ENCODE peak calls at places on chromosomes 11 and 22, in eight cellular contexts. Q, H, Z, X, M, T, W and L are unnamed samples.

GRCh38 chr22:44144046-44144569 is 36.6 kb upstream of the PARVG start:
- DNase-seq in Q (no peak), H (no peak), Z (no peak), X (no peak), M (no peak), T (no peak), W (no peak), L (no peak)

GRCh38 chr11:130513132-130513531 is 64.7 kb downstream of the ADAMTS15 start:
- DNase-seq in Q (peak; percentile 80), H (no peak), Z (no peak), X (no peak), M (no peak), T (no peak), W (no peak), L (no peak)

GRCh38 chr11:20963596-20963995 is 294.2 kb downstream of the NELL1 start:
- DNase-seq in Q (no peak), H (no peak), Z (no peak), X (no peak), M (no peak), T (no peak), W (no peak), L (no peak)

GRCh38 chr11:92626624-92627023 is 342.8 kb upstream of the MTNR1B start:
- DNase-seq in Q (no peak), H (no peak), Z (no peak), X (no peak), M (no peak), T (no peak), W (no peak), L (no peak)

GRCh38 chr22:38230108-38230825 is 28.5 kb downstream of the MAFF start:
- DNase-seq in Q (peak; percentile 50), H (no peak), Z (no peak), X (peak; percentile 76), M (no peak), T (no peak), W (peak; percentile 68), L (no peak)

GRCh38 chr22:40156001-40156516 is 21.7 kb upstream of the TNRC6B start:
- DNase-seq in Q (peak; percentile 33), H (peak; percentile 85), Z (no peak), X (peak; percentile 68), M (peak; percentile 80), T (no peak), W (no peak), L (no peak)

GRCh38 chr22:45460288-45461109 is 42.2 kb upstream of the FBLN1 start:
- DNase-seq in Q (peak; percentile 76), H (peak; percentile 71), Z (peak; percentile 63), X (no peak), M (no peak), T (no peak), W (no peak), L (peak; percentile 82)

GRCh38 chr11:76724162-76724768 is 53.7 kb upstream of the LRRC32 start:
- DNase-seq in Q (no peak), H (no peak), Z (no peak), X (peak; percentile 84), M (no peak), T (no peak), W (no peak), L (no peak)

GRCh38 chr22:42961815-42962214 is 53.1 kb downstream of the PACSIN2 start:
- DNase-seq in Q (no peak), H (no peak), Z (no peak), X (no peak), M (no peak), T (no peak), W (no peak), L (no peak)

GRCh38 chr11:120512727-120513435 is 1.3 kb downstream of the GRIK4 start:
- DNase-seq in Q (no peak), H (no peak), Z (peak; percentile 42), X (no peak), M (no peak), T (no peak), W (no peak), L (no peak)

GRCh38 chr11:46293066-46293465 is 15.6 kb downstream of the CREB3L1 start:
- DNase-seq in Q (no peak), H (no peak), Z (no peak), X (no peak), M (no peak), T (no peak), W (no peak), L (no peak)

GRCh38 chr11:46293616-46294015 is 16.2 kb downstream of the CREB3L1 start:
- DNase-seq in Q (no peak), H (peak; percentile 98), Z (no peak), X (no peak), M (no peak), T (no peak), W (no peak), L (no peak)

GRCh38 chr11:46290021-46290420 is 12.6 kb downstream of the CREB3L1 start:
- DNase-seq in Q (no peak), H (no peak), Z (peak; percentile 53), X (no peak), M (no peak), T (no peak), W (no peak), L (no peak)

GRCh38 chr11:46290598-46291309 is 13.3 kb downstream of the CREB3L1 start:
- DNase-seq in Q (peak; percentile 77), H (peak; percentile 98), Z (peak; percentile 92), X (peak; percentile 94), M (peak; percentile 63), T (no peak), W (peak; percentile 78), L (peak; percentile 98)

DNA sequence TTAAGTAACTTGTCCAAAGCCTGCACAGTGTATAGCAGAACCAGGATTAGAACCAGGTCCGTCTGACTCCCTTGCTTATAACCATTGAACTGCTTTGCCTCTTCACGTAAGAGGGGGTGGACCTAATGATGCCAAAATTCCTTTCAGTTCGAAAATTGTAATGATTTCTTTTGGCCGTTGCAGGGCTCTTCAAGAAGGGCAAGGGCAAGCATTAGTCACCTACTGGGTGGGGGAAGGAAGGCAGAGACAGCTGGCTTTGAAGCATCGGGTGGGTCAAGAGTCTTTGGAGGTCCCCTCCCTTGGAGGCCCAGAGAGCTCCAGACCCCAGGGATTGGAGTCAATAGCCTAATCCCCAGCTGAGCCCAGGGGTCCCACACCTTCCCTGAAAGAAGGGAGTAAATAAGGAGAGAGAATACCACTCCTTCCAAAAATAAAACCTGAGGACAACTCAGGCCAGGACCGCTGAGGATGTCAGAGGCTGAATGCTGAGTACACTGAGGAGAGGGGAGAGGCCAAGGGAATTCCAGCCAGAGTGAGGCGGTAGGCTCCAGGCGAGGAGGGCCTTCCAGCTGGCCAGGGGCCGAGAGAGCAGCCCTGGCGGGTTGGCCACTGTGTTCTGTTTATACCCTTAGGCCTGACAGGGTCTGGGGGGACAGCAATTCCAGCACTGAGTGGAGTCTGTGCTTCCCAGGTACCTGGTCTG is 14.1 kb downstream of the CREB3L1 start:
- DNase-seq in Q (no peak), H (peak; percentile 86), Z (peak; percentile 81), X (no peak), M (no peak), T (no peak), W (no peak), L (no peak)
- TF ChIP-seq CTCF in Q (no peak), H (peak; percentile 27), Z (no peak), X (no peak), M (no peak), T (no peak), W (no peak), L (peak; percentile 28)

GRCh38 chr11:75264356-75264755 is 23.8 kb downstream of the TPBGL start:
- DNase-seq in Q (no peak), H (no peak), Z (peak; percentile 2), X (peak; percentile 39), M (no peak), T (no peak), W (no peak), L (no peak)

GRCh38 chr11:75265851-75266531 is 25.4 kb downstream of the TPBGL start:
- DNase-seq in Q (peak; percentile 51), H (peak; percentile 19), Z (peak; percentile 7), X (peak; percentile 41), M (no peak), T (no peak), W (no peak), L (no peak)

GRCh38 chr11:75263944-75264349 is 23.4 kb downstream of the TPBGL start:
- DNase-seq in Q (peak; percentile 22), H (peak; percentile 12), Z (peak; percentile 9), X (peak; percentile 54), M (no peak), T (no peak), W (no peak), L (no peak)

GRCh38 chr11:75262961-75263852 is 22.6 kb downstream of the TPBGL start:
- DNase-seq in Q (peak; percentile 20), H (no peak), Z (peak; percentile 7), X (peak; percentile 72), M (no peak), T (no peak), W (no peak), L (no peak)

GRCh38 chr11:75264971-75265370 is 24.4 kb downstream of the TPBGL start:
- DNase-seq in Q (peak; percentile 24), H (no peak), Z (peak; percentile 7), X (peak; percentile 44), M (no peak), T (no peak), W (no peak), L (no peak)
- H3K27ac ChIP-seq in Q (no peak overlapping the region), H (no peak overlapping the region), Z (no peak overlapping the region), X (no peak overlapping the region), M (no peak overlapping the region), T (no peak overlapping the region), W (peak overlapping the region; percentile 25), L (no peak overlapping the region)

DNA sequence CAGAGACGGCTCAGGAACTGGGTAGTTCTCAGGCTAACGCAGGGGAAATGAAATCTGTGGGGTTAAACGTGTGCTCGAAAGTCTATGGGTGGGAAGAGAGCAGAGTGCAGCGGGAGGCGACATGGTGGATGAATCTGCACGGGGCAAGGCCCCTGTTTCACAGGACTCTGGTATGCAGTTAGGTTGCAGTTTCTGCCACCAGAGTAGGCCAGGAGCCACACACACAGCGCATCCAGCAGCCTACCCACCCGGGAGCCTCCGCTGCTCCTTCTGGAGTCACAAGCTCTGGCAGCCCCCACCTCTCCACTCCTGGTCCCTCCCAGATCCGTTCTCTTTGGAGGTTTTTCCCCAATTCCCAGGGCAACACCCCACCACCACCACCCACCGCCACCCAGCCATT is 27.0 kb downstream of the SPATA19 start:
- DNase-seq in Q (no peak), H (no peak), Z (no peak), X (no peak), M (no peak), T (no peak), W (no peak), L (no peak)
- H3K27me3 ChIP-seq in Q (no peaks in the 10 kb centered on the region), H (no peaks in the 10 kb centered on the region), Z (no peaks in the 10 kb centered on the region), X (no peaks in the 10 kb centered on the region), M (no peaks in the 10 kb centered on the region), T (peaks cover 8% of the 10 kb centered on the region), W (peaks cover 18% of the 10 kb centered on the region), L (no peaks in the 10 kb centered on the region)

GRCh38 chr22:30964858-30965257 is 3.7 kb downstream of the MORC2 start:
- DNase-seq in Q (no peak), H (no peak), Z (no peak), X (no peak), M (no peak), T (no peak), W (no peak), L (no peak)

GRCh38 chr22:30970356-30970746 is 1.3 kb downstream of the TUG1 start:
- DNase-seq in Q (no peak), H (no peak), Z (no peak), X (no peak), M (no peak), T (no peak), W (no peak), L (no peak)

GRCh38 chr22:30968015-30968923 is at the start of gene MORC2:
- DNase-seq in Q (peak; percentile 73), H (peak; percentile 15), Z (no peak), X (peak; percentile 92), M (peak; percentile 71), T (no peak), W (peak; percentile 66), L (no peak)

GRCh38 chr22:30968924-30969531 is at the start of gene TUG1:
- DNase-seq in Q (peak; percentile 99), H (peak; percentile 98), Z (peak; percentile 98), X (peak; percentile 99), M (peak; percentile 98), T (peak; percentile 97), W (peak; percentile 99), L (peak; percentile 95)

GRCh38 chr22:30969532-30970355 is 679 bp downstream of the TUG1 start:
- DNase-seq in Q (peak; percentile 56), H (peak; percentile 44), Z (no peak), X (peak; percentile 74), M (peak; percentile 47), T (peak; percentile 11), W (peak; percentile 30), L (no peak)
- TF ChIP-seq CTCF in Q (no peak), H (peak; percentile 3), Z (no peak), X (no peak), M (no peak), T (no peak), W (no peak), L (peak; percentile 15)